ENCODE peak calls at places on chromosomes 1 and 21, in four cellular contexts. One of them, this sample, is unnamed. For H3K4me1, the result is how much of the 10 kb centered on the place peaks cover.

GRCh38 chr1:170461762-170462384 is 70.1 kb upstream of the GORAB start:
- DNase-seq in IMR-90: peak
- DNase-seq in left ventricle myocardium inferior: no peak
- DNase-seq in uterus: peak
- DNase-seq in this sample: no peak

GRCh38 chr1:117512728-117513321 is 93.0 kb upstream of the TENT5C start:
- DNase-seq in IMR-90: peak
- DNase-seq in left ventricle myocardium inferior: no peak
- DNase-seq in uterus: no peak
- DNase-seq in this sample: no peak

GRCh38 chr21:15947707-15948106 is 217.9 kb downstream of the USP25 start:
- DNase-seq in IMR-90: no peak
- DNase-seq in left ventricle myocardium inferior: no peak
- DNase-seq in uterus: no peak
- DNase-seq in this sample: no peak

GRCh38 chr1:41427022-41427942 is 57.2 kb downstream of the EDN2 start:
- DNase-seq in IMR-90: no peak
- DNase-seq in left ventricle myocardium inferior: no peak
- DNase-seq in uterus: no peak
- DNase-seq in this sample: no peak

GRCh38 chr1:228008391-228009115 is 1.8 kb downstream of the WNT3A start:
- DNase-seq in IMR-90: no peak
- DNase-seq in left ventricle myocardium inferior: no peak
- DNase-seq in uterus: peak
- DNase-seq in this sample: peak

GRCh38 chr1:98702976-98703375 is 41.5 kb downstream of the SNX7 start:
- DNase-seq in IMR-90: peak
- DNase-seq in left ventricle myocardium inferior: no peak
- DNase-seq in uterus: no peak
- DNase-seq in this sample: no peak

GRCh38 chr1:68276448-68276847 is 44.1 kb upstream of the WLS start:
- DNase-seq in IMR-90: no peak
- DNase-seq in left ventricle myocardium inferior: no peak
- DNase-seq in uterus: no peak
- DNase-seq in this sample: no peak

GRCh38 chr1:15152318-15153183 is 996 bp upstream of the TMEM51 start:
- DNase-seq in IMR-90: peak
- DNase-seq in left ventricle myocardium inferior: peak
- DNase-seq in uterus: peak
- DNase-seq in this sample: peak

GRCh38 chr1:162168935-162169545 is 99.5 kb downstream of the NOS1AP start:
- DNase-seq in IMR-90: no peak
- DNase-seq in left ventricle myocardium inferior: no peak
- DNase-seq in uterus: no peak
- DNase-seq in this sample: no peak

GRCh38 chr1:10791117-10791951 is 5.1 kb downstream of the CASZ1 start:
- DNase-seq in IMR-90: no peak
- DNase-seq in left ventricle myocardium inferior: no peak
- DNase-seq in uterus: no peak
- DNase-seq in this sample: no peak

GRCh38 chr1:240194120-240194519 is 102.4 kb downstream of the FMN2 start:
- DNase-seq in IMR-90: peak
- DNase-seq in left ventricle myocardium inferior: no peak
- DNase-seq in uterus: peak
- DNase-seq in this sample: peak

GRCh38 chr1:5881526-5882222 is 110.6 kb downstream of the NPHP4 start:
- DNase-seq in IMR-90: no peak
- DNase-seq in left ventricle myocardium inferior: no peak
- DNase-seq in uterus: no peak
- DNase-seq in this sample: no peak

GRCh38 chr1:18632711-18633427 is 2.2 kb downstream of the PAX7 start:
- DNase-seq in IMR-90: no peak
- DNase-seq in left ventricle myocardium inferior: no peak
- DNase-seq in uterus: no peak
- DNase-seq in this sample: no peak

GRCh38 chr1:55039342-55040082 is at the start of gene PCSK9:
- DNase-seq in IMR-90: no peak
- DNase-seq in left ventricle myocardium inferior: no peak
- DNase-seq in uterus: no peak
- DNase-seq in this sample: no peak

GRCh38 chr1:11098931-11099309 is 749 bp downstream of the EXOSC10 start:
- DNase-seq in IMR-90: no peak
- DNase-seq in left ventricle myocardium inferior: no peak
- DNase-seq in uterus: no peak
- DNase-seq in this sample: no peak

GRCh38 chr1:172903581-172904220 is 147.0 kb downstream of the TNFSF18 start:
- DNase-seq in IMR-90: peak
- DNase-seq in left ventricle myocardium inferior: no peak
- DNase-seq in uterus: no peak
- DNase-seq in this sample: no peak

GRCh38 chr1:54971317-54971791 is 9.1 kb upstream of the TMEM61 start:
- DNase-seq in IMR-90: peak
- DNase-seq in left ventricle myocardium inferior: no peak
- DNase-seq in uterus: no peak
- DNase-seq in this sample: no peak

GRCh38 chr1:175218786-175219447 is 26.3 kb upstream of the KIAA0040 start:
- DNase-seq in IMR-90: no peak
- DNase-seq in left ventricle myocardium inferior: no peak
- DNase-seq in uterus: no peak
- DNase-seq in this sample: no peak

GRCh38 chr1:89987170-89987819 is 7.6 kb upstream of the ZNF326 start:
- DNase-seq in IMR-90: peak
- DNase-seq in left ventricle myocardium inferior: no peak
- DNase-seq in uterus: peak
- DNase-seq in this sample: no peak

GRCh38 chr1:240927815-240928214 is 315.9 kb upstream of the GREM2 start:
- DNase-seq in IMR-90: no peak
- DNase-seq in left ventricle myocardium inferior: no peak
- DNase-seq in uterus: no peak
- DNase-seq in this sample: no peak

GRCh38 chr1:6577831-6578525 is 1.8 kb upstream of the ZBTB48 start:
- DNase-seq in IMR-90: no peak
- DNase-seq in left ventricle myocardium inferior: no peak
- DNase-seq in uterus: no peak
- DNase-seq in this sample: no peak

GRCh38 chr21:15624646-15625045 is 105.1 kb upstream of the USP25 start:
- DNase-seq in IMR-90: no peak
- DNase-seq in left ventricle myocardium inferior: no peak
- DNase-seq in uterus: no peak
- DNase-seq in this sample: no peak

GRCh38 chr1:198907423-198907746 is 268.5 kb downstream of the PTPRC start:
- DNase-seq in IMR-90: no peak
- DNase-seq in left ventricle myocardium inferior: no peak
- DNase-seq in uterus: no peak
- DNase-seq in this sample: no peak

GRCh38 chr1:15323351-15323988 is 76.4 kb downstream of the FHAD1 start:
- DNase-seq in IMR-90: peak
- DNase-seq in left ventricle myocardium inferior: peak
- DNase-seq in uterus: peak
- DNase-seq in this sample: peak

GRCh38 chr1:54229281-54229891 is 29.4 kb downstream of the MRPL37 start:
- DNase-seq in IMR-90: peak
- DNase-seq in left ventricle myocardium inferior: no peak
- DNase-seq in uterus: peak
- DNase-seq in this sample: no peak

GRCh38 chr1:219317762-219318353 is 144.2 kb downstream of the LYPLAL1 start:
- DNase-seq in IMR-90: no peak
- DNase-seq in left ventricle myocardium inferior: no peak
- DNase-seq in uterus: no peak
- DNase-seq in this sample: no peak
- TF ChIP-seq CTCF in IMR-90: no peak
- TF ChIP-seq CTCF in left ventricle myocardium inferior: no peak
- TF ChIP-seq CTCF in uterus: no peak
- TF ChIP-seq CTCF in this sample: no peak

GRCh38 chr1:160097196-160097910 is 1.1 kb downstream of the IGSF8 start:
- DNase-seq in IMR-90: no peak
- DNase-seq in left ventricle myocardium inferior: no peak
- DNase-seq in uterus: no peak
- DNase-seq in this sample: no peak
- H3K4me1 ChIP-seq in IMR-90: under half
- H3K4me1 ChIP-seq in left ventricle myocardium inferior: under half
- H3K4me1 ChIP-seq in uterus: under half
- H3K4me1 ChIP-seq in this sample: under half

DNA sequence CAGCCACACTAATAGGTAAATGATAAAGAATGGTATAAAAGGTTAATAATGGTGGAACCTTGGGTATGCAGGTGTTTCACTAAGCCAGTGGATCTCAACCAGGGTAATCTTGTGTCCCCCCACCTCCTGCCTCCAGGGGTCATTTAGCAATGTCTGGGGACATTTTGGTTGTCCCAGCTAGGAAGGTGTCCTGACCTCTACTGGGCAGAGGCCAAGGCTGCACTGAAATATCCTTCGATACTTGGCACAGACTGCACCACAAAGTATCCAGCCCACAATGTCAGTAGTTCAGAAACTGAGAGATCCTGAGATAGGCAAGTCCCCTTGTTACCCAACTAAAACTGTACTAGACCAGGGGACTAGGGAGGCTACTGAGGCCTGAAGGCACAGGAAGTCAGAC is 113.6 kb upstream of the TIAM1 start:
- DNase-seq in IMR-90: no peak
- DNase-seq in left ventricle myocardium inferior: no peak
- DNase-seq in uterus: no peak
- DNase-seq in this sample: peak
- TF ChIP-seq CTCF in IMR-90: no peak
- TF ChIP-seq CTCF in left ventricle myocardium inferior: no peak
- TF ChIP-seq CTCF in uterus: no peak
- TF ChIP-seq CTCF in this sample: no peak

DNA sequence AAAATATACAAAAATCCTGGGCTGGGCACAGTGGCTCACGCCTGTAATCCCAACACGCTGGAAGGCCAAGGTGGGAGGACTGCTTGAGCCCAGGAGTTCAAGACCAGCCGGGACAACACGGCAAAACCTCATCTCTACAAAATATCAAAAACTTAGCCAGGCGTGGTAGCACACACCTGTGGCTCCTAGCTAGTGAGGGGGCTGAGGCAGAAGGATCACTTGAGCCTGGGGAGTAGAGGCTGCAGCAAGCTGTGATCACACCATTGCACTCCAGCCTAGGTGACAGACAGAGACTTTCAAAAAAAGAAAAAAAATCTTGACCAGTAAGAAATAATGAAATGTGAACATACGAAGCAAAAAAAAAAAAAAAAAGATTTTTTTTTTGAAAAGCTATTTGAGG is 52.1 kb downstream of the ARID4B start:
- DNase-seq in IMR-90: no peak
- DNase-seq in left ventricle myocardium inferior: no peak
- DNase-seq in uterus: no peak
- DNase-seq in this sample: no peak
- H3K4me1 ChIP-seq in IMR-90: under half
- H3K4me1 ChIP-seq in left ventricle myocardium inferior: under half
- H3K4me1 ChIP-seq in uterus: under half
- H3K4me1 ChIP-seq in this sample: half or more

GRCh38 chr1:119554188-119554587 is 47.2 kb downstream of the HSD3B1 start:
- DNase-seq in IMR-90: peak
- DNase-seq in left ventricle myocardium inferior: no peak
- DNase-seq in uterus: no peak
- DNase-seq in this sample: no peak
- TF ChIP-seq CTCF in IMR-90: no peak
- TF ChIP-seq CTCF in left ventricle myocardium inferior: no peak
- TF ChIP-seq CTCF in uterus: no peak
- TF ChIP-seq CTCF in this sample: no peak

DNA sequence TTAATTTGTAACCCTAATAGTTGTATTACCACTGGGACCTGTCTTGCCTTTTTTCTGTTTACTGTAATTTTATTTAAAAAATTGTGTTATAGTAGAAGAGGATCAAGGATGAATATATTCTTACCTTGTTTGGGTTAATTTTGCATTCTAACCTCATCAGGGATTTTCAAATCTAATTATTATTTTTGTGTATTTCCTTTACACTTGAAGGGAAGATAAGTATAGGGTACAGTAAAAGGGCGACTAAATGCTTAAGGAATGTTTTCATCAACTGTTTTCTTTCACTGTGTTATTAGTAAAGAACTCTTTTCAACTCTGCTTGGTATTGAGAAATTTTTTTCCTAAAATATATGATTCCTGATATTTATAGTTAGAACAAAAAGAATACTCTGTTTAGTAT is 33.3 kb downstream of the OSBPL9 start:
- DNase-seq in IMR-90: peak
- DNase-seq in left ventricle myocardium inferior: no peak
- DNase-seq in uterus: no peak
- DNase-seq in this sample: no peak
- H3K4me1 ChIP-seq in IMR-90: under half
- H3K4me1 ChIP-seq in left ventricle myocardium inferior: half or more
- H3K4me1 ChIP-seq in uterus: under half
- H3K4me1 ChIP-seq in this sample: under half

DNA sequence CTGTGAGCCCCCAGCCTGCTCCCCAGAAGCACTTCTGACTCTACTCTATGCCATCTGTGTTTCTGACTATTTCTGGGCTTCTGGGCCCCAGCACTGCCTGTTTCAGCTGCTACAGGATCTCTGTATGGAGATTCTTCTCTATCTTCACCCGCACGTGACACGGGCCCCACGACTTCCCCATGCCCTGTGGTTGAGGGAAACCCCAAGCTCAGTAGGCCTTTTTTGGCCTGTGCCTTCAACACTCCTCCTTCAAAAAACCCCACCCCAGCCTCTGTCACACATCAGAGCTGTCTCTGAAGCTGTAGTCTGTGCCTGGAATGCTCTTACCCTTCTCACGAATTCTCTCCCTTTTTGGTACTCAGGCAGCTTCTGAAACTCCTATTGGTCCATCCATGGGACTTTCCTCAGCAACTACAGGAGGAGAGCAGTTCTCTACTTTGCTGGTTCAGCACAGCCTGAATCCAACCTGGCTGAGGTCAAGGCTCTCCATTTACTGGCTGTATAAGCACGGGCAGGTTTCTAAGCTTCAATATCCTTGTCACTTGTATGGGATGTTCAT is 2.0 kb upstream of the NID1 start:
- DNase-seq in IMR-90: no peak
- DNase-seq in left ventricle myocardium inferior: peak
- DNase-seq in uterus: peak
- DNase-seq in this sample: peak
- TF ChIP-seq CTCF in IMR-90: no peak
- TF ChIP-seq CTCF in left ventricle myocardium inferior: no peak
- TF ChIP-seq CTCF in uterus: no peak
- TF ChIP-seq CTCF in this sample: no peak

This sample was measured in sigmoid colon.